ENCODE peak calls at places on chromosome 9, in four cellular contexts. U is stimulated activated effector memory CD8-positive, alpha-beta T cell treated with anti-CD3 and anti-CD28 coated beads, Interleukin-12 subunit alpha, Interleukin-12 subunit beta, amount 100 ng/mL, for 72 hours; S is stimulated activated CD4-positive, alpha-beta T cell treated with anti-CD3 and anti-CD28 coated beads, Interleukin-1b, Interleukin-23, amount 100 ng/mL, for 24 hours; T is substantia nigra. R is an unnamed sample.

GRCh38 chr9:35651964-35652828 is 1.5 kb upstream of the SIT1 start:
- DNase-seq in U (no peak), S (no peak), T (no peak), R (no peak)

GRCh38 chr9:133998915-133999580 is 6.9 kb upstream of the VAV2 start:
- DNase-seq in U (no peak), S (no peak), T (no peak), R (no peak)

GRCh38 chr9:6237267-6237666 is 21.7 kb downstream of the IL33 start:
- DNase-seq in U (no peak), S (no peak), T (no peak), R (no peak)

GRCh38 chr9:68501159-68501506 is 39.5 kb downstream of the TMEM252 start:
- DNase-seq in U (no peak), S (no peak), T (no peak), R (no peak)

GRCh38 chr9:130834371-130835311 is at the start of gene ABL1:
- DNase-seq in U (peak; percentile 84), S (peak; percentile 18), T (no peak), R (peak; percentile 89)

GRCh38 chr9:130287736-130288135 is 22.2 kb downstream of the HMCN2 start:
- DNase-seq in U (no peak), S (no peak), T (no peak), R (no peak)

GRCh38 chr9:33787839-33788238 is 7.5 kb upstream of the PRSS3 start:
- DNase-seq in U (no peak), S (no peak), T (no peak), R (no peak)

GRCh38 chr9:26856413-26857032 is 36.1 kb downstream of the CAAP1 start:
- DNase-seq in U (no peak), S (no peak), T (no peak), R (peak; percentile 61)

GRCh38 chr9:114678130-114678529 is 3.9 kb downstream of the TEX48 start:
- DNase-seq in U (no peak), S (no peak), T (no peak), R (no peak)

GRCh38 chr9:134796882-134797281 is 83.7 kb upstream of the FCN2 start:
- DNase-seq in U (no peak), S (no peak), T (no peak), R (no peak)

GRCh38 chr9:97714435-97714834 is 17.3 kb upstream of the XPA start:
- DNase-seq in U (no peak), S (no peak), T (no peak), R (no peak)

GRCh38 chr9:91131433-91131839 is 230.3 kb downstream of the AUH start:
- DNase-seq in U (peak; percentile 84), S (no peak), T (no peak), R (peak; percentile 76)

GRCh38 chr9:16705121-16705604 is 165.3 kb downstream of the BNC2 start:
- DNase-seq in U (no peak), S (no peak), T (no peak), R (peak; percentile 100)

GRCh38 chr9:3479516-3480352 is 46.1 kb downstream of the RFX3 start:
- DNase-seq in U (no peak), S (no peak), T (no peak), R (no peak)

GRCh38 chr9:19998153-19998552 is 209.3 kb upstream of the SLC24A2 start:
- DNase-seq in U (peak; percentile 58), S (no peak), T (no peak), R (peak; percentile 69)

GRCh38 chr9:120475341-120475740 is 104.6 kb downstream of the CDK5RAP2 start:
- DNase-seq in U (no peak), S (no peak), T (no peak), R (no peak)

GRCh38 chr9:129569506-129570449 is 51.1 kb downstream of the C9orf50 start:
- DNase-seq in U (no peak), S (no peak), T (no peak), R (peak; percentile 61)

GRCh38 chr9:5449521-5450359 is 602 bp upstream of the CD274 start:
- DNase-seq in U (no peak), S (no peak), T (no peak), R (peak; percentile 13)

GRCh38 chr9:34771023-34771422 is 61.1 kb upstream of the CCL21 start:
- DNase-seq in U (no peak), S (no peak), T (no peak), R (no peak)

GRCh38 chr9:19208653-19209052 is 21.8 kb upstream of the DENND4C start:
- DNase-seq in U (no peak), S (no peak), T (no peak), R (no peak)

GRCh38 chr9:7816021-7816420 is 16.4 kb upstream of the DMAC1 start:
- DNase-seq in U (no peak), S (no peak), T (no peak), R (peak; percentile 77)

GRCh38 chr9:35350212-35350611 is 139.7 kb upstream of the RUSC2 start:
- DNase-seq in U (no peak), S (no peak), T (no peak), R (no peak)

GRCh38 chr9:93324191-93324834 is 127.2 kb upstream of the FAM120A start:
- DNase-seq in U (no peak), S (no peak), T (no peak), R (no peak)

GRCh38 chr9:80028501-80028900 is 456.7 kb downstream of the TLE4 start:
- DNase-seq in U (no peak), S (no peak), T (no peak), R (no peak)

GRCh38 chr9:18194316-18194715 is 279.6 kb upstream of the ADAMTSL1 start:
- DNase-seq in U (no peak), S (no peak), T (no peak), R (no peak)

GRCh38 chr9:99445920-99446319 is 223.8 kb downstream of the SEC61B start:
- DNase-seq in U (no peak), S (no peak), T (no peak), R (no peak)

GRCh38 chr9:133864011-133864410 is 125.9 kb upstream of the SARDH start:
- DNase-seq in U (no peak), S (no peak), T (no peak), R (no peak)

GRCh38 chr9:129284607-129285291 is 106.7 kb upstream of the IER5L start:
- DNase-seq in U (no peak), S (no peak), T (no peak), R (no peak)

GRCh38 chr9:78213696-78214095 is 22.2 kb upstream of the CEP78 start:
- DNase-seq in U (no peak), S (no peak), T (no peak), R (peak; percentile 73)

GRCh38 chr9:69171049-69171448 is 3.0 kb upstream of the TJP2 start:
- DNase-seq in U (no peak), S (no peak), T (no peak), R (peak; percentile 89)

GRCh38 chr9:114347675-114348074 is 18.0 kb downstream of the ORM2 start:
- DNase-seq in U (no peak), S (no peak), T (peak; percentile 54), R (no peak)

GRCh38 chr9:79131876-79132377 is 439.8 kb upstream of the TLE4 start:
- DNase-seq in U (no peak), S (no peak), T (no peak), R (no peak)

GRCh38 chr9:123584202-123585176 is 228.5 kb downstream of the CRB2 start:
- DNase-seq in U (no peak), S (no peak), T (no peak), R (no peak)